ENCODE peak calls at places on chromosomes 16 and 17, in seven cellular contexts. One of them, this sample, is unnamed. For H3K4me1, the result is how much of the 10 kb centered on the place peaks cover.

GRCh38 chr16:78376452-78376851 is 277.0 kb downstream of the WWOX start:
- DNase-seq in CD4-positive, alpha-beta memory T cell: no peak
- DNase-seq in cardiac muscle cell: no peak
- DNase-seq in fibroblast of lung: no peak
- DNase-seq in heart right ventricle: no peak
- DNase-seq in left lung: no peak
- DNase-seq in OCI-LY7: no peak
- DNase-seq in this sample: no peak

GRCh38 chr17:57366558-57367351 is 110.4 kb downstream of the MSI2 start:
- DNase-seq in fibroblast of lung: no peak
- DNase-seq in left lung: no peak
- DNase-seq in cardiac muscle cell: no peak
- DNase-seq in OCI-LY7: peak
- DNase-seq in heart right ventricle: no peak
- DNase-seq in CD4-positive, alpha-beta memory T cell: no peak
- DNase-seq in this sample: no peak

GRCh38 chr17:38674013-38674748 is 576 bp downstream of the EPOP start:
- DNase-seq in heart right ventricle: no peak
- DNase-seq in cardiac muscle cell: no peak
- DNase-seq in OCI-LY7: peak
- DNase-seq in fibroblast of lung: no peak
- DNase-seq in left lung: peak
- DNase-seq in CD4-positive, alpha-beta memory T cell: peak
- DNase-seq in this sample: no peak

GRCh38 chr17:57086069-57086930 is 1.3 kb downstream of the AKAP1 start:
- DNase-seq in CD4-positive, alpha-beta memory T cell: peak
- DNase-seq in fibroblast of lung: no peak
- DNase-seq in left lung: peak
- DNase-seq in cardiac muscle cell: no peak
- DNase-seq in heart right ventricle: no peak
- DNase-seq in OCI-LY7: peak
- DNase-seq in this sample: no peak

GRCh38 chr17:3977387-3977786 is 13.2 kb upstream of the ATP2A3 start:
- DNase-seq in left lung: no peak
- DNase-seq in OCI-LY7: no peak
- DNase-seq in cardiac muscle cell: no peak
- DNase-seq in heart right ventricle: no peak
- DNase-seq in CD4-positive, alpha-beta memory T cell: no peak
- DNase-seq in fibroblast of lung: no peak
- DNase-seq in this sample: no peak

GRCh38 chr17:59534583-59534982 is 30.8 kb upstream of the DHX40 start:
- DNase-seq in cardiac muscle cell: peak
- DNase-seq in OCI-LY7: peak
- DNase-seq in fibroblast of lung: no peak
- DNase-seq in left lung: no peak
- DNase-seq in CD4-positive, alpha-beta memory T cell: no peak
- DNase-seq in heart right ventricle: no peak
- DNase-seq in this sample: no peak

GRCh38 chr16:3651461-3652372 is 2.8 kb upstream of the DNASE1 start:
- DNase-seq in heart right ventricle: no peak
- DNase-seq in OCI-LY7: no peak
- DNase-seq in cardiac muscle cell: no peak
- DNase-seq in fibroblast of lung: no peak
- DNase-seq in left lung: peak
- DNase-seq in CD4-positive, alpha-beta memory T cell: no peak
- DNase-seq in this sample: no peak

GRCh38 chr16:59192551-59193199 is 458.6 kb upstream of the GOT2 start:
- DNase-seq in cardiac muscle cell: no peak
- DNase-seq in fibroblast of lung: peak
- DNase-seq in CD4-positive, alpha-beta memory T cell: no peak
- DNase-seq in heart right ventricle: peak
- DNase-seq in left lung: no peak
- DNase-seq in OCI-LY7: peak
- DNase-seq in this sample: no peak

GRCh38 chr16:67897231-67897630 is 4.2 kb downstream of the PSKH1 start:
- DNase-seq in CD4-positive, alpha-beta memory T cell: no peak
- DNase-seq in OCI-LY7: no peak
- DNase-seq in heart right ventricle: peak
- DNase-seq in left lung: no peak
- DNase-seq in cardiac muscle cell: peak
- DNase-seq in fibroblast of lung: no peak
- DNase-seq in this sample: no peak

GRCh38 chr17:8674344-8675305 is 44.1 kb upstream of the MYH10 start:
- DNase-seq in cardiac muscle cell: peak
- DNase-seq in left lung: no peak
- DNase-seq in heart right ventricle: peak
- DNase-seq in fibroblast of lung: peak
- DNase-seq in OCI-LY7: no peak
- DNase-seq in CD4-positive, alpha-beta memory T cell: no peak
- DNase-seq in this sample: no peak

GRCh38 chr16:10929853-10930754 is 12.2 kb downstream of the DEXI start:
- DNase-seq in OCI-LY7: no peak
- DNase-seq in cardiac muscle cell: peak
- DNase-seq in CD4-positive, alpha-beta memory T cell: no peak
- DNase-seq in heart right ventricle: no peak
- DNase-seq in fibroblast of lung: no peak
- DNase-seq in left lung: no peak
- DNase-seq in this sample: no peak

GRCh38 chr17:30570596-30571265 is 93.5 kb downstream of the GOSR1 start:
- DNase-seq in CD4-positive, alpha-beta memory T cell: no peak
- DNase-seq in fibroblast of lung: no peak
- DNase-seq in heart right ventricle: no peak
- DNase-seq in OCI-LY7: no peak
- DNase-seq in cardiac muscle cell: no peak
- DNase-seq in left lung: no peak
- DNase-seq in this sample: no peak

GRCh38 chr17:57422574-57423164 is 166.3 kb downstream of the MSI2 start:
- DNase-seq in left lung: no peak
- DNase-seq in fibroblast of lung: peak
- DNase-seq in heart right ventricle: peak
- DNase-seq in CD4-positive, alpha-beta memory T cell: no peak
- DNase-seq in cardiac muscle cell: peak
- DNase-seq in OCI-LY7: no peak
- DNase-seq in this sample: no peak

GRCh38 chr16:27786881-27787625 is 237.1 kb downstream of the KATNIP start:
- DNase-seq in CD4-positive, alpha-beta memory T cell: no peak
- DNase-seq in OCI-LY7: no peak
- DNase-seq in heart right ventricle: no peak
- DNase-seq in left lung: peak
- DNase-seq in cardiac muscle cell: no peak
- DNase-seq in fibroblast of lung: no peak
- DNase-seq in this sample: no peak

GRCh38 chr17:56292010-56292409 is 138.7 kb downstream of the ANKFN1 start:
- DNase-seq in fibroblast of lung: peak
- DNase-seq in cardiac muscle cell: no peak
- DNase-seq in left lung: no peak
- DNase-seq in OCI-LY7: no peak
- DNase-seq in heart right ventricle: no peak
- DNase-seq in CD4-positive, alpha-beta memory T cell: no peak
- DNase-seq in this sample: no peak

GRCh38 chr17:40974366-40974765 is 7.6 kb upstream of the KRT39 start:
- DNase-seq in left lung: no peak
- DNase-seq in CD4-positive, alpha-beta memory T cell: no peak
- DNase-seq in fibroblast of lung: no peak
- DNase-seq in heart right ventricle: no peak
- DNase-seq in OCI-LY7: no peak
- DNase-seq in cardiac muscle cell: no peak
- DNase-seq in this sample: no peak

GRCh38 chr17:58284613-58285421 is 4.1 kb upstream of the MPO start:
- DNase-seq in OCI-LY7: no peak
- DNase-seq in cardiac muscle cell: peak
- DNase-seq in heart right ventricle: no peak
- DNase-seq in fibroblast of lung: no peak
- DNase-seq in left lung: no peak
- DNase-seq in CD4-positive, alpha-beta memory T cell: no peak
- DNase-seq in this sample: no peak

GRCh38 chr16:17591655-17592405 is 121.1 kb upstream of the XYLT1 start:
- DNase-seq in CD4-positive, alpha-beta memory T cell: peak
- DNase-seq in left lung: no peak
- DNase-seq in heart right ventricle: no peak
- DNase-seq in cardiac muscle cell: no peak
- DNase-seq in OCI-LY7: no peak
- DNase-seq in fibroblast of lung: no peak
- DNase-seq in this sample: peak

GRCh38 chr16:58127033-58127556 is 2.1 kb downstream of the CFAP20 start:
- DNase-seq in CD4-positive, alpha-beta memory T cell: peak
- DNase-seq in left lung: no peak
- DNase-seq in cardiac muscle cell: peak
- DNase-seq in fibroblast of lung: peak
- DNase-seq in heart right ventricle: no peak
- DNase-seq in OCI-LY7: peak
- DNase-seq in this sample: peak

GRCh38 chr16:7351572-7351971 is 18.9 kb downstream of the RBFOX1 start:
- DNase-seq in CD4-positive, alpha-beta memory T cell: no peak
- DNase-seq in cardiac muscle cell: no peak
- DNase-seq in heart right ventricle: no peak
- DNase-seq in left lung: no peak
- DNase-seq in OCI-LY7: no peak
- DNase-seq in fibroblast of lung: no peak
- DNase-seq in this sample: no peak

GRCh38 chr17:36814958-36815357 is 122.3 kb upstream of the LHX1 start:
- DNase-seq in CD4-positive, alpha-beta memory T cell: no peak
- DNase-seq in left lung: no peak
- DNase-seq in OCI-LY7: no peak
- DNase-seq in fibroblast of lung: no peak
- DNase-seq in heart right ventricle: no peak
- DNase-seq in cardiac muscle cell: no peak
- DNase-seq in this sample: no peak

GRCh38 chr16:85982563-85982939 is 83.6 kb downstream of the IRF8 start:
- DNase-seq in heart right ventricle: no peak
- DNase-seq in cardiac muscle cell: no peak
- DNase-seq in CD4-positive, alpha-beta memory T cell: no peak
- DNase-seq in fibroblast of lung: no peak
- DNase-seq in OCI-LY7: no peak
- DNase-seq in left lung: peak
- DNase-seq in this sample: no peak

GRCh38 chr17:3024346-3024745 is 39.1 kb downstream of the OR1D5 start:
- DNase-seq in CD4-positive, alpha-beta memory T cell: no peak
- DNase-seq in fibroblast of lung: no peak
- DNase-seq in left lung: no peak
- DNase-seq in OCI-LY7: no peak
- DNase-seq in cardiac muscle cell: no peak
- DNase-seq in heart right ventricle: no peak
- DNase-seq in this sample: no peak

GRCh38 chr16:77807-78443 is at the start of gene MPG:
- DNase-seq in cardiac muscle cell: peak
- DNase-seq in left lung: peak
- DNase-seq in fibroblast of lung: peak
- DNase-seq in OCI-LY7: peak
- DNase-seq in CD4-positive, alpha-beta memory T cell: peak
- DNase-seq in heart right ventricle: peak
- DNase-seq in this sample: peak
- H3K4me1 ChIP-seq in cardiac muscle cell: under half
- H3K4me1 ChIP-seq in left lung: half or more
- H3K4me1 ChIP-seq in fibroblast of lung: under half
- H3K4me1 ChIP-seq in OCI-LY7: under half
- H3K4me1 ChIP-seq in CD4-positive, alpha-beta memory T cell: under half
- H3K4me1 ChIP-seq in heart right ventricle: half or more
- H3K4me1 ChIP-seq in this sample: under half

GRCh38 chr16:87185983-87186382 is 131.2 kb downstream of the C16orf95 start:
- DNase-seq in heart right ventricle: no peak
- DNase-seq in OCI-LY7: no peak
- DNase-seq in left lung: no peak
- DNase-seq in CD4-positive, alpha-beta memory T cell: no peak
- DNase-seq in cardiac muscle cell: no peak
- DNase-seq in fibroblast of lung: no peak
- DNase-seq in this sample: no peak
- H3K27ac ChIP-seq in heart right ventricle: no peak
- H3K27ac ChIP-seq in OCI-LY7: no peak
- H3K27ac ChIP-seq in left lung: no peak
- H3K27ac ChIP-seq in CD4-positive, alpha-beta memory T cell: no peak
- H3K27ac ChIP-seq in cardiac muscle cell: no peak
- H3K27ac ChIP-seq in fibroblast of lung: no peak
- H3K27ac ChIP-seq in this sample: no peak

GRCh38 chr16:84647830-84648594 is at the start of gene KLHL36:
- DNase-seq in left lung: peak
- DNase-seq in CD4-positive, alpha-beta memory T cell: peak
- DNase-seq in heart right ventricle: peak
- DNase-seq in OCI-LY7: peak
- DNase-seq in fibroblast of lung: peak
- DNase-seq in cardiac muscle cell: peak
- DNase-seq in this sample: peak

GRCh38 chr16:84652565-84652964 is 4.3 kb downstream of the KLHL36 start:
- DNase-seq in left lung: no peak
- DNase-seq in fibroblast of lung: no peak
- DNase-seq in cardiac muscle cell: no peak
- DNase-seq in CD4-positive, alpha-beta memory T cell: peak
- DNase-seq in heart right ventricle: no peak
- DNase-seq in OCI-LY7: no peak
- DNase-seq in this sample: no peak

GRCh38 chr16:84649511-84649861 is 1.2 kb downstream of the KLHL36 start:
- DNase-seq in fibroblast of lung: no peak
- DNase-seq in heart right ventricle: no peak
- DNase-seq in left lung: no peak
- DNase-seq in CD4-positive, alpha-beta memory T cell: no peak
- DNase-seq in cardiac muscle cell: no peak
- DNase-seq in OCI-LY7: no peak
- DNase-seq in this sample: no peak

GRCh38 chr16:84648595-84649510 is 542 bp downstream of the KLHL36 start:
- DNase-seq in heart right ventricle: peak
- DNase-seq in fibroblast of lung: peak
- DNase-seq in left lung: peak
- DNase-seq in OCI-LY7: peak
- DNase-seq in CD4-positive, alpha-beta memory T cell: peak
- DNase-seq in cardiac muscle cell: peak
- DNase-seq in this sample: peak

GRCh38 chr16:84650062-84650991 is 2.0 kb downstream of the KLHL36 start:
- DNase-seq in left lung: no peak
- DNase-seq in OCI-LY7: no peak
- DNase-seq in cardiac muscle cell: peak
- DNase-seq in fibroblast of lung: peak
- DNase-seq in heart right ventricle: no peak
- DNase-seq in CD4-positive, alpha-beta memory T cell: no peak
- DNase-seq in this sample: no peak
- H3K4me3 ChIP-seq in left lung: no peak
- H3K4me3 ChIP-seq in OCI-LY7: no peak
- H3K4me3 ChIP-seq in cardiac muscle cell: no peak
- H3K4me3 ChIP-seq in fibroblast of lung: peak
- H3K4me3 ChIP-seq in heart right ventricle: no peak
- H3K4me3 ChIP-seq in CD4-positive, alpha-beta memory T cell: no peak
- H3K4me3 ChIP-seq in this sample: no peak

DNA sequence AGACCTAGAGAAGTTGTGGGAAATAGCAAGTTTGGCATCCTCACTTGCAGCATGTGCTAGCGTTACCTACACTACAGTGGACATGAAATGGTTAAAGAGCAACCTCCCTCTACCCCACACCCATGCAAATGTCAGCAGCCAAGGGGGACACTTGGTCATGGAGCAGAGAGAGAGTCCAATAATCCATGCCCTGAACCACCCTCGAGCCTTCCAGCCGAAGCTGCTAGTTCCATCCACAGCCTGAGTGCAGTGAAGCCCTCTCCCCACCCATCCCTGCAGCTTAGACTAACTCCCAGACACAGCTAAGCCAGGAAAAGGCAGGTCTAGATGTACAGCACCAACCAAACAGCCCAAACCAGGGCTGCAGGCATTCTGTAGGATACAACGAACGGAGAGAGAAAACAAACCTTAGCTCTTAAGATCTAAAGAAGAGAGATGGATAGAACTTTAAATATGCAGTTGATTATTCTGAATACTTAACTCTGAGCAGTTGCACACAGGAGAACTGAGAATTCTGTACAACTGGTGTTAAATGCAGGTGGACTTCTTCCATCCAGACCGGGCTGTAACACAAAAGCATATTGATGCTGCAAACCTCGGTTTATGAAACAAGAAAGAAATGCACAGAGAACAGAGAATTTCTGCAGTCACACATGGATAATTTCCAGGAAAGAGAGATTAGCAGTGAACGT is 93.8 kb downstream of the SALL1 start:
- DNase-seq in OCI-LY7: no peak
- DNase-seq in cardiac muscle cell: no peak
- DNase-seq in heart right ventricle: no peak
- DNase-seq in CD4-positive, alpha-beta memory T cell: no peak
- DNase-seq in fibroblast of lung: no peak
- DNase-seq in left lung: no peak
- DNase-seq in this sample: no peak
- H3K4me1 ChIP-seq in OCI-LY7: under half
- H3K4me1 ChIP-seq in cardiac muscle cell: under half
- H3K4me1 ChIP-seq in heart right ventricle: under half
- H3K4me1 ChIP-seq in CD4-positive, alpha-beta memory T cell: under half
- H3K4me1 ChIP-seq in fibroblast of lung: under half
- H3K4me1 ChIP-seq in left lung: under half
- H3K4me1 ChIP-seq in this sample: under half

This sample was measured in effector memory CD4-positive, alpha-beta T cell.